ENCODE peak calls at places on chromosomes 13 and 19, in seven cellular contexts. M is breast epithelium, B is mammary epithelial cell, K is transverse colon, P is thoracic aorta, X is psoas muscle, H is cardiac muscle cell. R is an unnamed sample.
A peak's percentile ranks its signal among the peaks of the same experiment; 100 is the strongest.

GRCh38 chr19:53647350-53647749 is 15.6 kb downstream of the DPRX start:
- DNase-seq in K (no peak), X (no peak), B (no peak), P (no peak), M (no peak), H (no peak), R (no peak)

GRCh38 chr19:31220540-31220939 is 128.7 kb downstream of the TSHZ3 start:
- DNase-seq in P (no peak), M (no peak), B (peak; percentile 29), H (peak; percentile 2), K (no peak), X (no peak), R (no peak)

GRCh38 chr19:38434549-38435051 is 1.1 kb downstream of the RYR1 start:
- DNase-seq in B (no peak), P (no peak), M (no peak), X (peak; percentile 85), H (peak; percentile 85), K (peak; percentile 16), R (no peak)

GRCh38 chr19:41910992-41911888 is 17.0 kb downstream of the ERFL start:
- DNase-seq in H (no peak), K (no peak), M (no peak), X (no peak), B (no peak), P (no peak), R (no peak)

GRCh38 chr13:41500501-41500900 is 43.2 kb downstream of the RGCC start:
- DNase-seq in B (peak; percentile 64), P (no peak), M (no peak), X (no peak), K (peak; percentile 42), H (no peak), R (no peak)

GRCh38 chr13:98033277-98034247 is 80.1 kb downstream of the IPO5 start:
- DNase-seq in H (peak; percentile 48), P (no peak), K (no peak), M (no peak), X (no peak), B (peak; percentile 33), R (peak; percentile 38)

GRCh38 chr19:10549733-10550132 is 6.0 kb downstream of the ATG4D start:
- DNase-seq in H (no peak), P (no peak), X (no peak), B (no peak), M (no peak), K (no peak), R (no peak)

GRCh38 chr19:41785653-41786052 is 10.7 kb upstream of the CEACAM3 start:
- DNase-seq in X (no peak), B (peak; percentile 44), P (no peak), K (peak; percentile 80), H (peak; percentile 52), M (peak; percentile 33), R (peak; percentile 29)

GRCh38 chr13:110109910-110110309 is 197.0 kb downstream of the COL4A1 start:
- DNase-seq in H (peak; percentile 23), P (peak; percentile 38), X (peak; percentile 87), K (peak; percentile 28), B (peak; percentile 81), M (no peak), R (peak; percentile 74)

GRCh38 chr13:28753208-28753892 is 34.6 kb upstream of the SLC46A3 start:
- DNase-seq in X (no peak), B (peak; percentile 73), M (peak; percentile 55), H (peak; percentile 52), K (peak; percentile 55), P (peak; percentile 55), R (peak; percentile 54)

GRCh38 chr13:29369060-29369743 is 226.3 kb downstream of the SLC7A1 start:
- DNase-seq in H (peak; percentile 73), P (no peak), X (no peak), K (no peak), M (no peak), B (peak; percentile 25), R (no peak)

GRCh38 chr13:25738342-25738771 is 313.5 kb downstream of the SHISA2 start:
- DNase-seq in P (no peak), H (peak; percentile 46), X (no peak), B (peak; percentile 21), K (no peak), M (no peak), R (no peak)

GRCh38 chr13:32164622-32165268 is 133.2 kb downstream of the FRY start:
- DNase-seq in K (no peak), B (no peak), P (no peak), M (no peak), H (peak; percentile 64), X (no peak), R (no peak)

GRCh38 chr19:54002495-54003315 is 11.3 kb downstream of the CACNG6 start:
- DNase-seq in P (no peak), M (no peak), H (no peak), X (no peak), K (no peak), B (peak; percentile 42), R (no peak)

GRCh38 chr13:40591091-40591490 is 75.3 kb downstream of the FOXO1 start:
- DNase-seq in B (no peak), X (no peak), H (no peak), P (no peak), M (no peak), K (no peak), R (no peak)

GRCh38 chr19:46849610-46850009 is 1.0 kb downstream of the AP2S1 start:
- DNase-seq in P (no peak), B (no peak), M (no peak), H (peak; percentile 30), X (no peak), K (no peak), R (no peak)

GRCh38 chr13:30346159-30346788 is 38.9 kb upstream of the KATNAL1 start:
- DNase-seq in H (no peak), P (no peak), K (peak; percentile 75), M (peak; percentile 44), B (peak; percentile 60), X (no peak), R (no peak)

GRCh38 chr19:18298601-18299000 is 17.2 kb upstream of the JUND start:
- DNase-seq in B (no peak), M (no peak), X (no peak), P (no peak), H (no peak), K (no peak), R (no peak)

GRCh38 chr19:41646589-41647204 is 19.8 kb upstream of the CEACAM4 start:
- DNase-seq in K (no peak), H (no peak), P (no peak), X (no peak), B (no peak), M (no peak), R (peak; percentile 21)

GRCh38 chr19:29858000-29858596 is 46.3 kb downstream of the CCNE1 start:
- DNase-seq in M (no peak), B (no peak), H (peak; percentile 54), P (no peak), K (peak; percentile 34), X (no peak), R (no peak)

GRCh38 chr19:2061093-2061935 is 10.3 kb upstream of the MKNK2 start:
- DNase-seq in X (peak; percentile 99), B (peak; percentile 97), M (peak; percentile 99), H (peak; percentile 100), P (peak; percentile 99), K (peak; percentile 100), R (peak; percentile 99)

GRCh38 chr13:102642029-102642428 is 45.2 kb downstream of the TPP2 start:
- DNase-seq in B (no peak), M (no peak), X (no peak), K (no peak), P (no peak), H (no peak), R (no peak)

GRCh38 chr13:82654851-82655517 is 1227.3 kb downstream of the SLITRK1 start:
- DNase-seq in H (no peak), X (peak; percentile 72), P (peak; percentile 20), K (peak; percentile 15), M (peak; percentile 57), B (peak; percentile 75), R (peak; percentile 63)

GRCh38 chr19:57850553-57851017 is 926 bp downstream of the ZNF587 start:
- DNase-seq in K (peak; percentile 75), M (no peak), X (no peak), B (peak; percentile 78), P (no peak), H (no peak), R (peak; percentile 11)

DNA sequence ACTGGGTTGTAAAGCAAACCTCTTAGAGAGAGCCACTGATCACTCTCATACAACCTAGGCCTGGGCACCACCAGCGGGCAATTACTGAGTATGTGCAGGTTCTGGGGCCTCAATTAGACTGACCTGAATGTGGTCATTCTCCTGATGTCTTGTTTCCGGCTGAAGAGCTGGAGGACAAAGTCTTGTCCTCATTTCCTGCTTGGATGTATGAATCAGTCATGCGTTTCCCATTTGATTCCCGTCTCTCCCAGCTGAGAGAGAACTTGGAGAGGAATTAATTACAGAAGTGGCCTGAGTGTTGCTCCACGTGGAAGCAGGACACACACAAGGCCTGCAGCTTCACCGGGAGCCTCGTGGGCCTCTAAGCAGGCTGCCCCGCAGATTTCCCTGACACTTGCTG is 799.3 kb upstream of the ARGLU1 start:
- DNase-seq in B (no peak), M (no peak), K (no peak), P (no peak), X (no peak), H (no peak), R (no peak)
- H3K4me3 ChIP-seq in B (no peak overlapping the region), M (no peak overlapping the region), K (no peak overlapping the region), P (no peak overlapping the region), X (no peak overlapping the region), H (no peak overlapping the region), R (no peak overlapping the region)

GRCh38 chr19:15454371-15454800 is 4.6 kb upstream of the WIZ start:
- DNase-seq in X (no peak), H (no peak), B (no peak), K (no peak), M (no peak), P (no peak), R (no peak)
- TF ChIP-seq CTCF in X (peak; percentile 15), H (peak; percentile 38), B (no peak), K (no peak), M (no peak), P (no peak), R (no peak)

DNA sequence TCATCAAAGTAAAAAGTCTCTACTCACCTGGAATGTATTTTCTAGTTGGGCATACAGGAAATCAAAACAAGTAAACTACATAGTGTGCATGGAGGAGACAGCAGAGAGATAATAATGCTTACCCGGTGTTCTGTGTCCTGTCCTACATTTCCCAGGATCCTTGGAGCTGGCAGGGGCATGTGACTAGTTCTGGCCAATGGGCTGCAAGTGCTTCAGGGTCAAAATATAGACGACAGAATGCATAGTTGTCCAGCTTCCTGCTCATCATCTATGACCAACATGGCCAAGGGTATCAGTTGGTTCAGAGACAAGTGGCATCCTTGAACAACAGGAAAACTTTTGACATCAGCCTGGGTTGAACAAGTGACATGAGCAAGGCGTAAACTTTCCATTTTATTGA is 8.5 kb downstream of the ZNF317 start:
- DNase-seq in K (no peak), X (no peak), P (no peak), M (no peak), B (no peak), H (no peak), R (no peak)
- H3K9me3 ChIP-seq in K (peaks cover 27% of the 10 kb centered on the region), X (peaks cover 31% of the 10 kb centered on the region), P (peaks cover 29% of the 10 kb centered on the region), M (peaks cover 63% of the 10 kb centered on the region), B (peaks cover 30% of the 10 kb centered on the region), H (no peaks in the 10 kb centered on the region), R (peaks cover 46% of the 10 kb centered on the region)

DNA sequence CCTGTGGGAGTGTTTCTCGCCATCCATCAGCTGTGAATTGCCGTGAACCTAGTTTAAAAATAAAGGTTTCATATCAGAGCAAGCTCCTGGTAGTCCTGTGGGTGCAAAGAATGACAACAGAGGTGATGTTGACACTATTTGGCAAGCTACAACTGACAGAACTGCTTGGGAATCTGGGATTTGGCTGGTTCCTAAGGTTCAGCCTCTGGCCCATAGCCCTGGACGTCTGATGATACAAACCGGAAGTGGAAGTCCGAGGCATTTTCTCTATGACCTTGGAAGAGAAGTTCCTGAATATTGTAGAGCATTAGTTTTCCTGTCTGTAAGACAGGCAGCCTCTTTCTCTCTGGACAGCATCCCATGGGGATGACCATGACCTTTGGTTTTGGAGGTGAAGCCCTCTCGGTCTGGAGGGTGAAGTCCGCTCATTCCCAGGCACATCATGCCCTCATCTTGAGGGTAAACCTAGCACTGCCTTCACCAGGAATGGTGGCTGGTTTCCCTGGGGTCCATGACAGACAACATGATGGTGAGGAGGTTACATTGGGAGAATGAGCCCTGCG is 29.1 kb downstream of the GATAD2A start:
- DNase-seq in M (no peak), X (peak; percentile 66), B (no peak), K (no peak), P (no peak), H (no peak), R (peak; percentile 32)
- H3K4me3 ChIP-seq in M (no peak overlapping the region), X (no peak overlapping the region), B (no peak overlapping the region), K (no peak overlapping the region), P (peak overlapping the region; percentile 14), H (no peak overlapping the region), R (no peak overlapping the region)

R was measured in heart right ventricle.